ENCODE peak calls at places on chromosomes 12 and 14, in nine cellular contexts. C is SJSA1, Q is caudate nucleus, Y is vagina, R is testis, E is HCT116, O is spleen, H is heart left ventricle, I is H1. N is an unnamed sample.

GRCh38 chr12:23729354-23729753 is 220.1 kb downstream of the SOX5 start:
- DNase-seq in C (no peak), Q (no peak), Y (no peak), R (no peak), E (no peak), O (no peak), H (no peak), I (no peak), N (no peak)

GRCh38 chr14:88463318-88463717 is 77.9 kb downstream of the SPATA7 start:
- DNase-seq in C (no peak), Q (no peak), Y (no peak), R (no peak), E (peak; percentile 12), O (no peak), H (no peak), I (no peak), N (no peak)

GRCh38 chr14:101854366-101854765 is 92.9 kb downstream of the PPP2R5C start:
- DNase-seq in C (no peak), Q (no peak), Y (no peak), R (no peak), E (no peak), O (no peak), H (no peak), I (no peak), N (no peak)

GRCh38 chr12:124588689-124589318 is 21.4 kb upstream of the NCOR2 start:
- DNase-seq in C (peak; percentile 71), Q (no peak), Y (no peak), R (peak; percentile 52), E (no peak), O (no peak), H (peak; percentile 83), I (no peak), N (peak; percentile 86)

GRCh38 chr12:48817957-48818830 is at the start of gene CACNB3:
- DNase-seq in C (peak; percentile 73), Q (peak; percentile 74), Y (no peak), R (peak; percentile 73), E (no peak), O (peak; percentile 93), H (peak; percentile 70), I (no peak), N (peak; percentile 58)

GRCh38 chr12:59119676-59120075 is 199.4 kb upstream of the LRIG3 start:
- DNase-seq in C (no peak), Q (no peak), Y (no peak), R (no peak), E (no peak), O (no peak), H (no peak), I (no peak), N (no peak)

GRCh38 chr14:89027097-89027740 is 202.8 kb downstream of the TTC8 start:
- DNase-seq in C (peak; percentile 47), Q (no peak), Y (peak; percentile 77), R (peak; percentile 54), E (peak; percentile 13), O (peak; percentile 91), H (peak; percentile 40), I (no peak), N (peak; percentile 61)

GRCh38 chr14:47278233-47278842 is 397.1 kb downstream of the MDGA2 start:
- DNase-seq in C (no peak), Q (peak; percentile 60), Y (no peak), R (peak; percentile 80), E (peak; percentile 3), O (no peak), H (no peak), I (peak; percentile 54), N (peak; percentile 46)

GRCh38 chr14:96053600-96054381 is 14.6 kb downstream of the C14orf132 start:
- DNase-seq in C (peak; percentile 42), Q (peak; percentile 78), Y (peak; percentile 91), R (peak; percentile 37), E (no peak), O (peak; percentile 13), H (peak; percentile 76), I (no peak), N (peak; percentile 37)

GRCh38 chr12:111757361-111758119 is 9.2 kb upstream of the ALDH2 start:
- DNase-seq in C (no peak), Q (peak; percentile 71), Y (no peak), R (peak; percentile 54), E (no peak), O (no peak), H (peak; percentile 67), I (no peak), N (peak; percentile 61)

GRCh38 chr12:111756681-111757080 is 10.1 kb upstream of the ALDH2 start:
- DNase-seq in C (no peak), Q (peak; percentile 32), Y (no peak), R (no peak), E (no peak), O (no peak), H (no peak), I (no peak), N (no peak)

GRCh38 chr12:111759991-111760390 is 6.7 kb upstream of the ALDH2 start:
- DNase-seq in C (no peak), Q (no peak), Y (no peak), R (no peak), E (no peak), O (no peak), H (no peak), I (no peak), N (no peak)

GRCh38 chr12:111759276-111759675 is 7.5 kb upstream of the ALDH2 start:
- DNase-seq in C (no peak), Q (no peak), Y (no peak), R (no peak), E (no peak), O (no peak), H (no peak), I (no peak), N (no peak)

GRCh38 chr12:111758120-111758561 is 8.6 kb upstream of the ALDH2 start:
- DNase-seq in C (no peak), Q (no peak), Y (no peak), R (peak; percentile 52), E (no peak), O (no peak), H (peak; percentile 80), I (no peak), N (peak; percentile 33)
- H3K27ac ChIP-seq in C (no peak overlapping the region), Q (peak overlapping the region; percentile 76), Y (no peak overlapping the region), R (peak overlapping the region; percentile 24), E (no peak overlapping the region), O (peak overlapping the region; percentile 69), H (peak overlapping the region; percentile 61), I (no peak overlapping the region), N (no peak overlapping the region)

GRCh38 chr12:103556890-103557667 is 30.0 kb upstream of the STAB2 start:
- DNase-seq in C (no peak), Q (no peak), Y (no peak), R (peak; percentile 72), E (no peak), O (no peak), H (no peak), I (no peak), N (no peak)

GRCh38 chr12:103566398-103566797 is 20.7 kb upstream of the STAB2 start:
- DNase-seq in C (no peak), Q (no peak), Y (no peak), R (no peak), E (no peak), O (no peak), H (no peak), I (no peak), N (no peak)

GRCh38 chr12:103561174-103561573 is 25.9 kb upstream of the STAB2 start:
- DNase-seq in C (peak; percentile 55), Q (no peak), Y (no peak), R (no peak), E (no peak), O (no peak), H (no peak), I (no peak), N (no peak)

GRCh38 chr12:103558879-103559278 is 28.2 kb upstream of the STAB2 start:
- DNase-seq in C (no peak), Q (no peak), Y (no peak), R (no peak), E (no peak), O (no peak), H (no peak), I (no peak), N (no peak)

GRCh38 chr12:103560604-103561101 is 26.4 kb upstream of the STAB2 start:
- DNase-seq in C (peak; percentile 90), Q (no peak), Y (no peak), R (no peak), E (peak; percentile 91), O (no peak), H (no peak), I (no peak), N (no peak)
- H3K27ac ChIP-seq in C (peak overlapping the region; percentile 97), Q (no peak overlapping the region), Y (no peak overlapping the region), R (no peak overlapping the region), E (peak overlapping the region; percentile 6), O (no peak overlapping the region), H (no peak overlapping the region), I (no peak overlapping the region), N (no peak overlapping the region)

GRCh38 chr12:53265783-53266182 is 2.3 kb upstream of the ESPL1 start:
- DNase-seq in C (no peak), Q (no peak), Y (no peak), R (no peak), E (no peak), O (no peak), H (no peak), I (no peak), N (no peak)

GRCh38 chr12:53267309-53268008 is 640 bp upstream of the ESPL1 start:
- DNase-seq in C (no peak), Q (no peak), Y (no peak), R (no peak), E (no peak), O (no peak), H (no peak), I (no peak), N (no peak)

GRCh38 chr12:53268637-53269562 is 801 bp downstream of the ESPL1 start:
- DNase-seq in C (no peak), Q (no peak), Y (no peak), R (no peak), E (no peak), O (no peak), H (no peak), I (no peak), N (no peak)

GRCh38 chr12:53268009-53268636 is at the start of gene ESPL1:
- DNase-seq in C (peak; percentile 75), Q (peak; percentile 50), Y (no peak), R (peak; percentile 84), E (peak; percentile 38), O (peak; percentile 91), H (peak; percentile 66), I (peak; percentile 54), N (peak; percentile 68)
- H3K27ac ChIP-seq in C (peak within 1 kb of the TSS; percentile 74), Q (no peak within 1 kb of the TSS), Y (peak within 1 kb of the TSS; percentile 72), R (peak within 1 kb of the TSS; percentile 28), E (peak within 1 kb of the TSS; percentile 61), O (peak within 1 kb of the TSS; percentile 77), H (no peak within 1 kb of the TSS), I (no peak within 1 kb of the TSS), N (peak within 1 kb of the TSS; percentile 2)

GRCh38 chr12:13390921-13391320 is 194.4 kb downstream of the EMP1 start:
- DNase-seq in C (no peak), Q (no peak), Y (peak; percentile 40), R (no peak), E (no peak), O (no peak), H (no peak), I (no peak), N (no peak)
- H3K27ac ChIP-seq in C (no peak overlapping the region), Q (no peak overlapping the region), Y (no peak overlapping the region), R (no peak overlapping the region), E (peak overlapping the region; percentile 24), O (no peak overlapping the region), H (no peak overlapping the region), I (no peak overlapping the region), N (peak overlapping the region; percentile 26)

DNA sequence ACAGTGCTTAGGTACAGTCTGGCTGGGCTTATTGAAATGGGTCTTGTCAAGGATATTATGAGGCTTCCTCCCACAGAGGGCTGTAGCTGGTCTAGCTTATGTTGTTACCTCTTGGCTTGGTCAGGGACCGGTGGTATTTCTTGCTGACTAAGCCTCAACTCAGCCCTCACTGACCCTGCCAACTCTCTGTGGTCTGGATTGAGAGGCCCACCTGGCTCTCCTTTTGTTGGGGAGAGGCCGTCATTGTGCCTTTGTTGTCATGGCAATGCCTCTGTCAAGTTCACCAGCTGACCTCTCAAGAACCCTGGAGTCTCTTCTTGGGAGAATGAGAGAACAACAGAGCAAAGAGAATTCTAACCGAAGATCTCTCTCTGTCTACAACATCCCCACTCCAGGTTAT is 245.6 kb upstream of the NPAS3 start:
- DNase-seq in C (peak; percentile 50), Q (no peak), Y (no peak), R (no peak), E (no peak), O (no peak), H (no peak), I (no peak), N (no peak)
- H3K27ac ChIP-seq in C (no peak overlapping the region), Q (no peak overlapping the region), Y (no peak overlapping the region), R (no peak overlapping the region), E (no peak overlapping the region), O (no peak overlapping the region), H (no peak overlapping the region), I (no peak overlapping the region), N (no peak overlapping the region)